ENCODE peak calls at places on chromosomes 16 and 17, in ten cellular contexts. L, R, X, Y, F, Z, S, Q, M and P are unnamed samples.

GRCh38 chr16:64983226-64983625 is 138.6 kb downstream of the CDH11 start:
- DNase-seq in L (no peak), R (no peak), X (no peak), Y (no peak), F (no peak), Z (no peak), S (no peak), Q (no peak), M (no peak), P (no peak)

GRCh38 chr17:2023692-2024571 is 1.2 kb downstream of the RTN4RL1 start:
- DNase-seq in L (peak), R (peak), X (no peak), Y (peak), F (no peak), Z (peak), S (no peak), Q (no peak), M (peak), P (peak)

GRCh38 chr16:72112906-72113615 is 19.4 kb downstream of the DHX38 start:
- DNase-seq in L (no peak), R (no peak), X (no peak), Y (no peak), F (no peak), Z (no peak), S (no peak), Q (no peak), M (no peak), P (peak)

GRCh38 chr17:51995797-51996403 is 162.6 kb downstream of the CA10 start:
- DNase-seq in L (no peak), R (no peak), X (no peak), Y (no peak), F (no peak), Z (peak), S (no peak), Q (no peak), M (no peak), P (peak)

GRCh38 chr16:82368041-82368440 is 198.0 kb upstream of the MPHOSPH6 start:
- DNase-seq in L (peak), R (peak), X (no peak), Y (no peak), F (peak), Z (peak), S (peak), Q (no peak), M (no peak), P (peak)

GRCh38 chr17:4850236-4850635 is 17.1 kb downstream of the MINK1 start:
- DNase-seq in L (no peak), R (no peak), X (no peak), Y (peak), F (no peak), Z (no peak), S (peak), Q (no peak), M (no peak), P (peak)

GRCh38 chr17:56807723-56808122 is 26.0 kb downstream of the C17orf67 start:
- DNase-seq in L (no peak), R (no peak), X (no peak), Y (no peak), F (no peak), Z (no peak), S (no peak), Q (no peak), M (no peak), P (no peak)

GRCh38 chr16:50644730-50645129 is 36.4 kb downstream of the SNX20 start:
- DNase-seq in L (peak), R (peak), X (no peak), Y (peak), F (no peak), Z (peak), S (no peak), Q (peak), M (peak), P (peak)

GRCh38 chr17:333626-334396 is 18.8 kb downstream of the RPH3AL start:
- DNase-seq in L (peak), R (peak), X (no peak), Y (no peak), F (peak), Z (peak), S (peak), Q (no peak), M (peak), P (no peak)

GRCh38 chr16:58022601-58023371 is 2.8 kb upstream of the MMP15 start:
- DNase-seq in L (peak), R (no peak), X (no peak), Y (no peak), F (peak), Z (peak), S (peak), Q (no peak), M (peak), P (peak)

GRCh38 chr16:1772362-1772907 is at the start of gene EME2:
- DNase-seq in L (no peak), R (peak), X (no peak), Y (peak), F (no peak), Z (no peak), S (peak), Q (peak), M (no peak), P (no peak)

GRCh38 chr16:86846136-86846535 is 267.8 kb downstream of the FOXL1 start:
- DNase-seq in L (no peak), R (no peak), X (no peak), Y (no peak), F (no peak), Z (no peak), S (no peak), Q (no peak), M (no peak), P (no peak)

GRCh38 chr17:51120357-51120738 is 320 bp downstream of the SPAG9 start:
- DNase-seq in L (no peak), R (no peak), X (no peak), Y (no peak), F (no peak), Z (no peak), S (peak), Q (peak), M (no peak), P (peak)

GRCh38 chr17:61416540-61417363 is 17.1 kb downstream of the TBX2 start:
- DNase-seq in L (peak), R (peak), X (no peak), Y (peak), F (peak), Z (peak), S (peak), Q (peak), M (peak), P (peak)

GRCh38 chr17:49917771-49918170 is 51.2 kb upstream of the DLX4 start:
- DNase-seq in L (no peak), R (no peak), X (no peak), Y (no peak), F (no peak), Z (no peak), S (no peak), Q (no peak), M (no peak), P (no peak)

GRCh38 chr16:8889893-8890548 is 7.9 kb downstream of the LITAFD start:
- DNase-seq in L (no peak), R (no peak), X (no peak), Y (no peak), F (no peak), Z (no peak), S (no peak), Q (no peak), M (no peak), P (no peak)

GRCh38 chr17:1992541-1992940 is 32.6 kb downstream of the RTN4RL1 start:
- DNase-seq in L (no peak), R (no peak), X (no peak), Y (no peak), F (peak), Z (no peak), S (no peak), Q (no peak), M (no peak), P (no peak)

GRCh38 chr17:66287911-66288310 is 14.5 kb upstream of the PRKCA start:
- DNase-seq in L (no peak), R (no peak), X (no peak), Y (no peak), F (no peak), Z (no peak), S (peak), Q (no peak), M (no peak), P (no peak)

GRCh38 chr17:35312790-35313711 is 60.4 kb downstream of the SLFN11 start:
- DNase-seq in L (peak), R (peak), X (peak), Y (peak), F (peak), Z (peak), S (peak), Q (peak), M (peak), P (peak)
- H3K27ac ChIP-seq in L (peak), R (no peak), X (no peak), Y (no peak), F (peak), Z (no peak), S (no peak), Q (no peak), M (peak), P (no peak)

GRCh38 chr16:743794-744500 is 3.1 kb upstream of the CIAO3 start:
- DNase-seq in L (no peak), R (no peak), X (no peak), Y (no peak), F (no peak), Z (peak), S (no peak), Q (no peak), M (no peak), P (no peak)
- TF ChIP-seq CTCF in L (no peak), R (peak), X (no peak), Y (peak), F (no peak), Z (peak), S (no peak), Q (no peak), M (no peak), P (no peak)

GRCh38 chr17:39757176-39757662 is 19.5 kb downstream of the GRB7 start:
- DNase-seq in L (no peak), R (no peak), X (no peak), Y (no peak), F (no peak), Z (no peak), S (no peak), Q (no peak), M (no peak), P (no peak)
- H3K27ac ChIP-seq in L (no peak), R (no peak), X (no peak), Y (no peak), F (no peak), Z (no peak), S (no peak), Q (peak), M (no peak), P (no peak)

GRCh38 chr17:40836020-40836419 is 13.6 kb upstream of the KRT10 start:
- DNase-seq in L (no peak), R (no peak), X (no peak), Y (no peak), F (no peak), Z (no peak), S (no peak), Q (no peak), M (no peak), P (no peak)

GRCh38 chr17:40839194-40839593 is 16.8 kb upstream of the KRT10 start:
- DNase-seq in L (no peak), R (no peak), X (no peak), Y (no peak), F (no peak), Z (no peak), S (no peak), Q (no peak), M (no peak), P (no peak)

GRCh38 chr17:40843242-40843641 is 20.8 kb upstream of the KRT10 start:
- DNase-seq in L (no peak), R (no peak), X (no peak), Y (no peak), F (no peak), Z (no peak), S (no peak), Q (no peak), M (no peak), P (no peak)

GRCh38 chr17:40844671-40845107 is 22.3 kb upstream of the KRT10 start:
- DNase-seq in L (no peak), R (no peak), X (no peak), Y (no peak), F (no peak), Z (no peak), S (no peak), Q (no peak), M (no peak), P (no peak)

GRCh38 chr17:40841246-40841645 is 18.8 kb upstream of the KRT10 start:
- DNase-seq in L (no peak), R (no peak), X (no peak), Y (no peak), F (no peak), Z (no peak), S (no peak), Q (no peak), M (no peak), P (no peak)
- TF ChIP-seq CTCF in L (no peak), R (no peak), X (no peak), Y (no peak), F (no peak), Z (no peak), S (no peak), Q (no peak), M (no peak), P (no peak)

GRCh38 chr16:66344533-66345145 is 21.9 kb upstream of the CDH5 start:
- DNase-seq in L (peak), R (peak), X (no peak), Y (no peak), F (no peak), Z (peak), S (peak), Q (peak), M (no peak), P (peak)
- H3K27ac ChIP-seq in L (no peak), R (no peak), X (no peak), Y (no peak), F (no peak), Z (no peak), S (no peak), Q (no peak), M (no peak), P (no peak)

DNA sequence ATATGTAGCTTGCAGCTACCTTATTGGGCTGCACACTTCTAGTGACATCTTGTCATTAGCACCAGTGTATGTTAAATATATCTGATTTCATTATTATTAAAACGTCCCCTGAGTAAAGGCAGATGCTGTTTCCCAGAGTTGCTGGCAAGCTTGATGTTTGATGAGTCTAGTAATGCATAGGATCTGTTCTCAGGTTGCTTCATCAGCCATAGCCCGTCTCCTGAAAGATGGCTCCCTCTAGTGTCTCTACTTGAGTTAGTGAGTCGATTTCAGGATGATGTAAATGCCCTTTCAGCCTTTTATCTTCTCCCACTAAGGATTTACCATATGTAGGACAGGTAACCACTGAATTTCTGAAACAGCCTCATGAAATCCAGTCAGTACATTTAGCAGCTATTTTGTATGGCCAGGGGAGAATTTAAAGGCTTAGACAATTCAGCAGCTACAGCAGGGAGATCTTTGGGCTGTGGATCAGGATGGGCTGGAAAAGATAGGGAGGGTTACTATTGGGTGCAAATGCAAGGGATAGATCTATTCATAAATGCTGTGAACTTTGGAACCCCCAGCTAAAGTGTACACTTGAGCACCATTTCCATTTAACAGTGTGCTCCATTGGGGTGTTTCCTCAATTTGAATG is 376.3 kb downstream of the CNTNAP4 start:
- DNase-seq in L (no peak), R (peak), X (no peak), Y (peak), F (no peak), Z (peak), S (no peak), Q (peak), M (no peak), P (peak)
- TF ChIP-seq CTCF in L (peak), R (peak), X (peak), Y (peak), F (peak), Z (peak), S (no peak), Q (peak), M (no peak), P (peak)

GRCh38 chr17:17400070-17400469 is 76.7 kb upstream of the MED9 start:
- DNase-seq in L (no peak), R (no peak), X (no peak), Y (no peak), F (no peak), Z (no peak), S (no peak), Q (no peak), M (no peak), P (no peak)
- H3K27ac ChIP-seq in L (no peak), R (no peak), X (no peak), Y (no peak), F (no peak), Z (no peak), S (no peak), Q (no peak), M (no peak), P (no peak)

GRCh38 chr17:13921841-13922776 is 147.2 kb upstream of the COX10 start:
- DNase-seq in L (no peak), R (no peak), X (no peak), Y (no peak), F (no peak), Z (peak), S (no peak), Q (no peak), M (no peak), P (no peak)

GRCh38 chr17:13931111-13931526 is 138.2 kb upstream of the COX10 start:
- DNase-seq in L (peak), R (no peak), X (no peak), Y (no peak), F (no peak), Z (no peak), S (peak), Q (no peak), M (peak), P (no peak)

GRCh38 chr17:13922885-13923284 is 146.4 kb upstream of the COX10 start:
- DNase-seq in L (no peak), R (no peak), X (no peak), Y (no peak), F (no peak), Z (no peak), S (no peak), Q (no peak), M (no peak), P (no peak)

GRCh38 chr17:13920413-13920812 is 148.9 kb upstream of the COX10 start:
- DNase-seq in L (no peak), R (no peak), X (no peak), Y (no peak), F (no peak), Z (no peak), S (no peak), Q (no peak), M (no peak), P (no peak)

DNA sequence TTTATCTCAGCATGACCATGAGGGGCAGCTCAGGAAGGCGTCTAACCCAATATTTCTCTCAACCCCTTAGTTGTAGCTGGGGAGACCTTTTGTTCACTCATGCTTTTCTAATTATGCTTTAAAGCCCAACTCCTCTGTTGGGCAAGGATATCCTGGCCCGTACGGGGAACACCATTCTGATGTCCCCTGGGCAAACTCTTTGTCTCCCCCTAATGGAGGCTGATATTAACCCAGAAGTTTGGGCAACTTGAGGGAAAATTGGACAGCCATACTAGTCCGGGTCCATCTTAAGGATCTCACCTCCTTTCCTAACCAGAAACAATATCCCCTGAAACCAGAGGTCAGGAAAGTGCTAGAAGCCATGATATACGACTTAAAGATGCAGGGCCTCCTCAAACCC is 143.7 kb upstream of the COX10 start:
- DNase-seq in L (no peak), R (no peak), X (no peak), Y (no peak), F (no peak), Z (no peak), S (no peak), Q (no peak), M (no peak), P (no peak)
- TF ChIP-seq CTCF in L (no peak), R (peak), X (peak), Y (no peak), F (no peak), Z (peak), S (no peak), Q (no peak), M (no peak), P (no peak)

GRCh38 chr16:30368122-30368791 is 2.0 kb downstream of the TBC1D10B start:
- DNase-seq in L (no peak), R (no peak), X (no peak), Y (peak), F (no peak), Z (no peak), S (no peak), Q (no peak), M (no peak), P (peak)

GRCh38 chr16:30368792-30369090 is 1.6 kb downstream of the TBC1D10B start:
- DNase-seq in L (no peak), R (no peak), X (no peak), Y (no peak), F (no peak), Z (no peak), S (no peak), Q (no peak), M (no peak), P (no peak)

GRCh38 chr16:30369938-30370443 is 303 bp downstream of the TBC1D10B start:
- DNase-seq in L (no peak), R (no peak), X (no peak), Y (no peak), F (no peak), Z (no peak), S (no peak), Q (no peak), M (no peak), P (no peak)

GRCh38 chr16:30370444-30371247 is at the start of gene TBC1D10B:
- DNase-seq in L (peak), R (peak), X (peak), Y (peak), F (peak), Z (peak), S (peak), Q (peak), M (peak), P (peak)

DNA sequence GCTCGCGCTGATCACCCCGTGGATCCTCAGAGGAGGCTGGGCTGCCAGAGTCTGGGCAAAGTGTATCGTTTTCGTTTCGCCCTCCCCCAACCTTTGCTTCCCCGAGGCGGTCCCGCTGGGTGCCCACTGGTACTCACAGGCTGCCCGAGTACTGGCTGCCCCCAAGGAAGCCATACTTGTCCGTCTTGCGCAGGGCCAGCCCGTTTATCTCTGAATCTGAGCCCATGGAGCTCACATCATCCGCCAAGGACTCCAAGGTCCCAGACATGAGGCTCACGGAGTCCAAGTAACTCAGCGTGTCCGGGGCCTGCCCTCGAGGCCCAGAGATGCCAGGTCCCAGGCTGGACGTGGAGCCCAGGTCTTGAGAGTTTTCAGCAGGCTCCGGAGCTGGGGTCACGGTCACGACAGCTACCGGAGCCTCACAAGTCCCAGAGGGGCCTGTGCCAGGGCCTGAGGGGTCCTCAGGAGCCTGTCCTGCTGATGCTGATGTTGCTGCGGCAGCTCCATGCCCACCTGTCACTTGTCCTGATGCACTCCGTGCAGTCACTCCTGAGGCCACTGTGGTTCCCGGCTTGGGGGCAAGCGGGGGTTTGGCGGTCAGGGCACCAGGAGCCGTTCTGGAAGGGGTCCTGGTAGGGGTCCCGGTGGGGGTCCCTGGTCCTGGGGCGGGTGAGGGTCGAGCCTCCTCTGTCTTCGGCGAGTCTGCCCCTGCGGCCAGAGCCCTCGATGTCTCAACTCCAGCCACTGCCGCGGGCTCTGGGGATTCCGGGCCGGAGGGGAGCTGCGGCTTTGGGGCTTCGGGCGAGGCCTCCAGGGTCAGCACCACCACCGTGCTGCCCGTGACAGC is 980 bp downstream of the TBC1D10B start:
- DNase-seq in L (no peak), R (peak), X (no peak), Y (peak), F (no peak), Z (peak), S (peak), Q (peak), M (no peak), P (no peak)
- H3K27ac ChIP-seq in L (peak), R (no peak), X (peak), Y (peak), F (peak), Z (no peak), S (peak), Q (no peak), M (peak), P (peak)

GRCh38 chr16:67109407-67110135 is at the start of gene PHAF1:
- DNase-seq in L (peak), R (peak), X (peak), Y (peak), F (peak), Z (peak), S (peak), Q (peak), M (peak), P (peak)
- TF ChIP-seq CTCF in L (no peak), R (no peak), X (no peak), Y (no peak), F (no peak), Z (no peak), S (no peak), Q (no peak), M (peak), P (no peak)